ENCODE peak calls at places on chromosomes 13 and 19, in ten cellular contexts. One of them, this sample, is unnamed. For H3K36me3, the result is how much of the 10 kb centered on the place peaks cover.

GRCh38 chr19:49591731-49592485 is 926 bp downstream of the PRR12 start:
- DNase-seq in neural progenitor cell: peak
- DNase-seq in colonic mucosa: peak
- DNase-seq in heart right ventricle: peak
- DNase-seq in tibial artery: peak
- DNase-seq in transverse colon: peak
- DNase-seq in body of pancreas: peak
- DNase-seq in fibroblast of lung: peak
- DNase-seq in IMR-90: peak
- DNase-seq in SK-N-SH: peak
- DNase-seq in this sample: peak

GRCh38 chr13:45119469-45119989 is 781 bp upstream of the GTF2F2 start:
- DNase-seq in heart right ventricle: peak
- DNase-seq in transverse colon: peak
- DNase-seq in tibial artery: no peak
- DNase-seq in body of pancreas: no peak
- DNase-seq in IMR-90: peak
- DNase-seq in fibroblast of lung: peak
- DNase-seq in colonic mucosa: peak
- DNase-seq in SK-N-SH: peak
- DNase-seq in neural progenitor cell: peak
- DNase-seq in this sample: no peak

GRCh38 chr13:73074101-73074500 is 15.3 kb downstream of the KLF5 start:
- DNase-seq in SK-N-SH: no peak
- DNase-seq in heart right ventricle: no peak
- DNase-seq in transverse colon: no peak
- DNase-seq in tibial artery: no peak
- DNase-seq in colonic mucosa: peak
- DNase-seq in neural progenitor cell: no peak
- DNase-seq in fibroblast of lung: no peak
- DNase-seq in IMR-90: peak
- DNase-seq in body of pancreas: no peak
- DNase-seq in this sample: no peak

GRCh38 chr19:27851543-27852060 is 1361.3 kb downstream of the UQCRFS1 start:
- DNase-seq in fibroblast of lung: no peak
- DNase-seq in tibial artery: no peak
- DNase-seq in neural progenitor cell: no peak
- DNase-seq in SK-N-SH: no peak
- DNase-seq in body of pancreas: no peak
- DNase-seq in IMR-90: no peak
- DNase-seq in colonic mucosa: no peak
- DNase-seq in transverse colon: no peak
- DNase-seq in heart right ventricle: no peak
- DNase-seq in this sample: no peak

GRCh38 chr19:20478936-20479335 is 86.6 kb downstream of the ZNF737 start:
- DNase-seq in heart right ventricle: no peak
- DNase-seq in body of pancreas: no peak
- DNase-seq in tibial artery: no peak
- DNase-seq in transverse colon: no peak
- DNase-seq in neural progenitor cell: no peak
- DNase-seq in IMR-90: no peak
- DNase-seq in fibroblast of lung: no peak
- DNase-seq in colonic mucosa: no peak
- DNase-seq in SK-N-SH: no peak
- DNase-seq in this sample: no peak

GRCh38 chr19:13022859-13023636 is 27.8 kb downstream of the NFIX start:
- DNase-seq in fibroblast of lung: peak
- DNase-seq in tibial artery: peak
- DNase-seq in IMR-90: peak
- DNase-seq in body of pancreas: peak
- DNase-seq in colonic mucosa: peak
- DNase-seq in transverse colon: peak
- DNase-seq in SK-N-SH: peak
- DNase-seq in neural progenitor cell: peak
- DNase-seq in heart right ventricle: peak
- DNase-seq in this sample: no peak

GRCh38 chr13:43933378-43933777 is 53.7 kb downstream of the LACC1 start:
- DNase-seq in colonic mucosa: no peak
- DNase-seq in IMR-90: no peak
- DNase-seq in fibroblast of lung: no peak
- DNase-seq in tibial artery: no peak
- DNase-seq in SK-N-SH: no peak
- DNase-seq in body of pancreas: no peak
- DNase-seq in neural progenitor cell: no peak
- DNase-seq in transverse colon: no peak
- DNase-seq in heart right ventricle: no peak
- DNase-seq in this sample: no peak

GRCh38 chr19:31698352-31698751 is 349.1 kb upstream of the TSHZ3 start:
- DNase-seq in heart right ventricle: no peak
- DNase-seq in body of pancreas: no peak
- DNase-seq in transverse colon: no peak
- DNase-seq in tibial artery: no peak
- DNase-seq in fibroblast of lung: no peak
- DNase-seq in IMR-90: no peak
- DNase-seq in neural progenitor cell: peak
- DNase-seq in SK-N-SH: no peak
- DNase-seq in colonic mucosa: no peak
- DNase-seq in this sample: no peak

GRCh38 chr13:105552078-105552477 is 983.4 kb downstream of the EFNB2 start:
- DNase-seq in body of pancreas: no peak
- DNase-seq in neural progenitor cell: no peak
- DNase-seq in transverse colon: no peak
- DNase-seq in SK-N-SH: no peak
- DNase-seq in colonic mucosa: no peak
- DNase-seq in tibial artery: no peak
- DNase-seq in fibroblast of lung: peak
- DNase-seq in IMR-90: no peak
- DNase-seq in heart right ventricle: no peak
- DNase-seq in this sample: no peak

GRCh38 chr19:11659612-11660011 is 62.3 kb downstream of the ZNF627 start:
- DNase-seq in colonic mucosa: no peak
- DNase-seq in body of pancreas: no peak
- DNase-seq in fibroblast of lung: no peak
- DNase-seq in neural progenitor cell: no peak
- DNase-seq in SK-N-SH: peak
- DNase-seq in transverse colon: no peak
- DNase-seq in heart right ventricle: no peak
- DNase-seq in IMR-90: peak
- DNase-seq in tibial artery: no peak
- DNase-seq in this sample: peak

DNA sequence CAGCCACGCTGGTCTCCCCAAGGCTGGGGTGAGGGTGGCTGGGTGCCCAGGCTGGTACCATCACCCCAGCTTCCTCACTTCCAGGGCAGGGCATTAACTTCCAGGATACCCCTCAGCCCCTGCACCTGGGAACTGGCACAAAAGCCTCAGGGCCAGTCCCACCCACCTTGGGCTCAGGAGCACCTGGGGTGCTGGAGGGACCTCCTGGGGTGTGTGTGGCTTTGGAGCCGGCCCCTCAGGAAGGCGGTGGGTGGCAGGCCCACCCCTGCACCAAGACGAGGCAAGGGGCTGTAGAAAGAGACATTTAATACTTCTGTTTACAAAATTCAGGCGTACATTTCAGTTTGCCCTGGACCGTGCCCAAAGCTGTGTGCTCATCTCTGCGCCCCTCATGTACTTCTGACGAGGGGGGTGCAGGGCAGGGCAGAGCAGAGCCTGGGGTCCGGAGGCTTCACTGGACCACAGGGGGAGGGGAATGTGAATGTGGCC is 16.8 kb downstream of the MPND start:
- DNase-seq in body of pancreas: no peak
- DNase-seq in fibroblast of lung: no peak
- DNase-seq in transverse colon: no peak
- DNase-seq in heart right ventricle: no peak
- DNase-seq in colonic mucosa: no peak
- DNase-seq in tibial artery: peak
- DNase-seq in neural progenitor cell: no peak
- DNase-seq in IMR-90: no peak
- DNase-seq in SK-N-SH: no peak
- DNase-seq in this sample: no peak
- H3K36me3 ChIP-seq in body of pancreas: under half
- H3K36me3 ChIP-seq in fibroblast of lung: under half
- H3K36me3 ChIP-seq in transverse colon: under half
- H3K36me3 ChIP-seq in heart right ventricle: half or more
- H3K36me3 ChIP-seq in colonic mucosa: under half
- H3K36me3 ChIP-seq in tibial artery: half or more
- H3K36me3 ChIP-seq in neural progenitor cell: under half
- H3K36me3 ChIP-seq in IMR-90: half or more
- H3K36me3 ChIP-seq in SK-N-SH: under half
- H3K36me3 ChIP-seq in this sample: under half

DNA sequence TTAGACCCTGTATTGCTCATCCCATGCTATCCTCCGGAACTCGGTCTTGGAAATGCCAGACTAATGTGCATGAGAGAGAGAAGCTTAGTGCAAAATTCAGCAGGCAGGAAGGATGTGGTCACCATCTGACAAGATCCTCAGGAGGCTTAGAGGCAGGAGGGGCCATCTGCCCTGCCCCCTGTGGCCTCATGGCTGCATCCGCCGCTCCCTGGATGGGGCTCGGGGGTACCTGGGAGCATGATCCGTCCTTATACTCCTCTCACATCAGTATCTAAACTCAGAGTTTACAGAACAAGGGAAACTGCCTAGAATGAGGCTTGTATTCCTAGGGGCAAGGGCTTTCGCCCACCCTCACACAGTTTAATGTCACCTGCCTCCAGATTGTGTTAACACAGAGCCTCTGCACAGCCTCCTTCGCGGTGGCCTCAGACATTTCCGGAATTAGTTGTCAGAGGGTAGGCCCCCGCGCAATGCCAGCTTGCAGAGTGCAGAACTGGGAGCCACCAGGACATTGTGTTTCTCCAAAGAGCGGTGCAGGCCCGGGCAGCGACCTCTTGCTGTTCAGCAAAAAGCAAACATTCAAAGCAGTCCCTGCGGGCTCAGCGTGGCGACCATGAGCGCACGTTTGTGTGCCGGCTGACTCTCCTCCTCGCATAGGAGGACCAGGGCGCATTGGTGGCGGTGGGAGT is 39.2 kb downstream of the GPR12 start:
- DNase-seq in colonic mucosa: no peak
- DNase-seq in fibroblast of lung: no peak
- DNase-seq in heart right ventricle: no peak
- DNase-seq in transverse colon: peak
- DNase-seq in neural progenitor cell: no peak
- DNase-seq in tibial artery: no peak
- DNase-seq in body of pancreas: no peak
- DNase-seq in IMR-90: no peak
- DNase-seq in SK-N-SH: no peak
- DNase-seq in this sample: no peak
- TF ChIP-seq CTCF in colonic mucosa: no peak
- TF ChIP-seq CTCF in fibroblast of lung: no peak
- TF ChIP-seq CTCF in heart right ventricle: no peak
- TF ChIP-seq CTCF in transverse colon: no peak
- TF ChIP-seq CTCF in neural progenitor cell: no peak
- TF ChIP-seq CTCF in tibial artery: no peak
- TF ChIP-seq CTCF in body of pancreas: no peak
- TF ChIP-seq CTCF in IMR-90: no peak
- TF ChIP-seq CTCF in SK-N-SH: no peak
- TF ChIP-seq CTCF in this sample: no peak

GRCh38 chr13:104483631-104484030 is 1417.4 kb upstream of the SLC10A2 start:
- DNase-seq in SK-N-SH: no peak
- DNase-seq in tibial artery: no peak
- DNase-seq in neural progenitor cell: no peak
- DNase-seq in colonic mucosa: no peak
- DNase-seq in fibroblast of lung: no peak
- DNase-seq in IMR-90: no peak
- DNase-seq in body of pancreas: no peak
- DNase-seq in transverse colon: no peak
- DNase-seq in heart right ventricle: no peak
- DNase-seq in this sample: no peak

GRCh38 chr13:104487006-104487405 is 1420.8 kb upstream of the SLC10A2 start:
- DNase-seq in body of pancreas: no peak
- DNase-seq in SK-N-SH: no peak
- DNase-seq in fibroblast of lung: peak
- DNase-seq in IMR-90: no peak
- DNase-seq in tibial artery: no peak
- DNase-seq in colonic mucosa: no peak
- DNase-seq in transverse colon: no peak
- DNase-seq in neural progenitor cell: no peak
- DNase-seq in heart right ventricle: no peak
- DNase-seq in this sample: no peak

DNA sequence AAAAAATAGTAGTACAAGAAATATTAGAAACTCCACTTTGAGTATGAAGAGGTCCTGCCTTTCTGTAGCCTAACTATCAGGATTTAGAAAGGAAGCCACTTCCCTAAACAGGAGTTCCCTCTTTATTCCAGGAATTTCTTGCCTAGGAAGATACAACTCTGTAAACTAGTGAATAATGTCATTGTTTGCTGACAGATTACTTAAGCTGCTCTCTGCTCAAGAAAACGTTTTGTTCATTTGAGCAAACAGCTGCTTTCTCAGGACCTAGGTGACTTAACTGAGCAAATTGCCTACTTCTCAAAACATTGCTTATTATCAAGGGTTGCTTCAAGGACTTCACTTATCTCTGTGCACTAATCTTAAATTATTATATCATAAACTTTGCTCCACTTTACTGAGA is 1419.4 kb upstream of the SLC10A2 start:
- DNase-seq in transverse colon: no peak
- DNase-seq in heart right ventricle: no peak
- DNase-seq in colonic mucosa: no peak
- DNase-seq in IMR-90: no peak
- DNase-seq in fibroblast of lung: no peak
- DNase-seq in tibial artery: no peak
- DNase-seq in SK-N-SH: no peak
- DNase-seq in body of pancreas: no peak
- DNase-seq in neural progenitor cell: peak
- DNase-seq in this sample: no peak
- H3K36me3 ChIP-seq in transverse colon: under half
- H3K36me3 ChIP-seq in heart right ventricle: under half
- H3K36me3 ChIP-seq in colonic mucosa: under half
- H3K36me3 ChIP-seq in IMR-90: under half
- H3K36me3 ChIP-seq in fibroblast of lung: under half
- H3K36me3 ChIP-seq in tibial artery: under half
- H3K36me3 ChIP-seq in SK-N-SH: under half
- H3K36me3 ChIP-seq in body of pancreas: under half
- H3K36me3 ChIP-seq in neural progenitor cell: under half
- H3K36me3 ChIP-seq in this sample: under half

GRCh38 chr13:50387124-50387581 is 371.9 kb downstream of the KCNRG start:
- DNase-seq in SK-N-SH: peak
- DNase-seq in IMR-90: peak
- DNase-seq in body of pancreas: peak
- DNase-seq in colonic mucosa: peak
- DNase-seq in fibroblast of lung: peak
- DNase-seq in neural progenitor cell: peak
- DNase-seq in tibial artery: no peak
- DNase-seq in heart right ventricle: peak
- DNase-seq in transverse colon: peak
- DNase-seq in this sample: no peak
- TF ChIP-seq CTCF in SK-N-SH: peak
- TF ChIP-seq CTCF in IMR-90: peak
- TF ChIP-seq CTCF in body of pancreas: no peak
- TF ChIP-seq CTCF in colonic mucosa: peak
- TF ChIP-seq CTCF in fibroblast of lung: peak
- TF ChIP-seq CTCF in neural progenitor cell: peak
- TF ChIP-seq CTCF in tibial artery: peak
- TF ChIP-seq CTCF in heart right ventricle: peak
- TF ChIP-seq CTCF in transverse colon: peak
- TF ChIP-seq CTCF in this sample: peak

GRCh38 chr19:1629256-1629808 is 23.1 kb downstream of the TCF3 start:
- DNase-seq in transverse colon: no peak
- DNase-seq in IMR-90: no peak
- DNase-seq in neural progenitor cell: no peak
- DNase-seq in colonic mucosa: no peak
- DNase-seq in fibroblast of lung: no peak
- DNase-seq in body of pancreas: no peak
- DNase-seq in heart right ventricle: no peak
- DNase-seq in tibial artery: no peak
- DNase-seq in SK-N-SH: no peak
- DNase-seq in this sample: no peak
- H3K36me3 ChIP-seq in transverse colon: under half
- H3K36me3 ChIP-seq in IMR-90: under half
- H3K36me3 ChIP-seq in neural progenitor cell: under half
- H3K36me3 ChIP-seq in colonic mucosa: under half
- H3K36me3 ChIP-seq in fibroblast of lung: under half
- H3K36me3 ChIP-seq in body of pancreas: under half
- H3K36me3 ChIP-seq in heart right ventricle: under half
- H3K36me3 ChIP-seq in tibial artery: under half
- H3K36me3 ChIP-seq in SK-N-SH: under half
- H3K36me3 ChIP-seq in this sample: under half

This sample was measured in PC-9.